ENCODE peak calls at places on chromosomes 6 and 20, in eight cellular contexts. J is HCT116, Z is GM23338, O is A549, H is GM12878, A is HL-60, F is HepG2, G is Panc1. D is an unnamed sample.

GRCh38 chr20:25252686-25253421 is 5.0 kb downstream of the PYGB start:
- DNase-seq in A (no peak), O (no peak), Z (no peak), F (no peak), J (no peak), G (no peak), H (no peak), D (peak)

GRCh38 chr20:9981834-9982233 is 53.0 kb upstream of the ANKEF1 start:
- DNase-seq in Z (no peak), J (no peak), O (no peak), F (no peak), A (no peak), G (no peak), H (no peak), D (no peak)

GRCh38 chr20:23242556-23243180 is 107.9 kb upstream of the NXT1 start:
- DNase-seq in A (no peak), G (no peak), J (no peak), F (no peak), H (no peak), O (no peak), Z (no peak), D (no peak)

GRCh38 chr6:5752282-5752681 is 254.4 kb downstream of the NRN1 start:
- DNase-seq in A (no peak), G (no peak), F (no peak), H (no peak), J (no peak), O (no peak), Z (peak), D (no peak)

GRCh38 chr6:170516783-170517616 is 36.1 kb downstream of the PSMB1 start:
- DNase-seq in F (peak), H (no peak), G (peak), Z (peak), A (peak), J (peak), O (peak), D (peak)

GRCh38 chr6:3456794-3457709 is at the start of gene SLC22A23:
- DNase-seq in O (peak), H (no peak), F (peak), A (peak), J (peak), Z (peak), G (no peak), D (peak)

GRCh38 chr6:128310061-128310460 is 210.3 kb downstream of the PTPRK start:
- DNase-seq in H (no peak), G (no peak), O (no peak), Z (no peak), F (no peak), A (no peak), J (no peak), D (no peak)

GRCh38 chr20:46814366-46815232 is 80.0 kb upstream of the EYA2 start:
- DNase-seq in A (no peak), F (peak), J (peak), G (peak), H (no peak), Z (peak), O (peak), D (no peak)

GRCh38 chr20:24492031-24492607 is 22.7 kb downstream of the SYNDIG1 start:
- DNase-seq in A (no peak), J (no peak), F (peak), H (no peak), O (peak), G (no peak), Z (peak), D (no peak)

GRCh38 chr6:19210849-19211590 is 626.1 kb upstream of the ID4 start:
- DNase-seq in F (peak), G (no peak), O (peak), Z (peak), J (no peak), H (no peak), A (peak), D (peak)

GRCh38 chr20:41180599-41181333 is 43.4 kb downstream of the PLCG1 start:
- DNase-seq in F (peak), Z (no peak), A (no peak), J (no peak), G (no peak), O (no peak), H (no peak), D (no peak)

GRCh38 chr6:142406131-142406530 is 104.3 kb downstream of the ADGRG6 start:
- DNase-seq in A (no peak), H (no peak), J (no peak), F (peak), G (no peak), O (no peak), Z (no peak), D (no peak)

GRCh38 chr20:48787861-48788375 is 39.9 kb downstream of the PREX1 start:
- DNase-seq in A (peak), G (no peak), F (peak), O (peak), H (no peak), Z (no peak), J (no peak), D (no peak)

DNA sequence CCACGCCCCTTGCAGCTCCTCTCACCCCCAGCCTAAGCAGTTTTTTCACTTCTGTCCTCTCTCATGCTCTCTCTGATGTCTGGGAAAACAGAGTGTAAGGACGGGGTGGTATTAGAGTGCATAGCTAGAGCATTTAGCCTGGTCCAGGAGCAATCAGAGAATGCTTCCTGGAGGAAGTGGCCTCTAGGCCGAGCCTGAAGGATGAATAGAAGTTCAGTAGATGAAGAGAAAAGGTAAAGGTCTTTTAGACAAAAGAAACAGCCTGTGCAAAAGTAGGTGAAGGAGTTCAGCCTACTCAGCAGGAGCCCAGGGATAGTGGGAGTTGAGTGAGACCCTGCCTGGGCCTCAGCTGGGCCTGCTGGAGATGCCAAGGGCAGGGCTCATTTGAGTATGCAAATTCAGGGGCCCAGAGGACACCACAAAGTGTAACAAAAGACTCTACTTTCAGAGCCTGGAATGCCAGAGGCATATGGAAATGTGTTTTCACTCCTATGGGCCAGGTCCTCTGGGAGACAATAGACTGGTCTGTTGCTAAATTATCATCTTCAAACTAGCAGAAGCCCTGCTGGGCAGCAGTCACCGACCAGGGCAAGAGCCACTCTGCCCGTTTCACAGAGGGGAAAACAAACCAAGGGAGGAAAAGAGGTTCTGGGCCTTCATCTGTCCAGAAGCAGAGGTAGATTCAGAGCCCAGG is 19.7 kb upstream of the TM9SF4 start:
- DNase-seq in H (no peak), A (no peak), G (no peak), Z (peak), O (no peak), J (no peak), F (no peak), D (no peak)
- TF ChIP-seq REST in H (no peak), A (no peak), G (no peak), Z (no peak), O (no peak), J (no peak), F (no peak), D (no peak)

GRCh38 chr6:14129572-14129971 is 12.0 kb downstream of the CD83 start:
- DNase-seq in G (no peak), A (peak), F (peak), Z (peak), J (peak), H (no peak), O (peak), D (peak)

GRCh38 chr6:14130431-14131075 is 13.0 kb downstream of the CD83 start:
- DNase-seq in O (no peak), Z (no peak), G (no peak), H (no peak), J (no peak), F (no peak), A (no peak), D (no peak)

GRCh38 chr6:14125346-14125745 is 7.8 kb downstream of the CD83 start:
- DNase-seq in A (no peak), J (no peak), Z (no peak), G (no peak), O (no peak), H (no peak), F (no peak), D (no peak)

GRCh38 chr6:14126250-14126649 is 8.7 kb downstream of the CD83 start:
- DNase-seq in H (no peak), O (no peak), A (no peak), G (no peak), Z (no peak), J (no peak), F (no peak), D (no peak)

GRCh38 chr6:14128017-14128416 is 10.4 kb downstream of the CD83 start:
- DNase-seq in A (no peak), F (no peak), O (no peak), H (no peak), Z (no peak), J (no peak), G (no peak), D (no peak)
- TF ChIP-seq REST in A (no peak), F (no peak), O (no peak), H (no peak), Z (no peak), J (no peak), G (no peak), D (no peak)

GRCh38 chr6:1164600-1164999 is 147.3 kb upstream of the FOXQ1 start:
- DNase-seq in J (no peak), Z (no peak), G (no peak), O (no peak), A (no peak), F (peak), H (no peak), D (no peak)
- TF ChIP-seq REST in J (no peak), Z (no peak), G (no peak), O (no peak), A (no peak), F (no peak), H (no peak), D (no peak)

DNA sequence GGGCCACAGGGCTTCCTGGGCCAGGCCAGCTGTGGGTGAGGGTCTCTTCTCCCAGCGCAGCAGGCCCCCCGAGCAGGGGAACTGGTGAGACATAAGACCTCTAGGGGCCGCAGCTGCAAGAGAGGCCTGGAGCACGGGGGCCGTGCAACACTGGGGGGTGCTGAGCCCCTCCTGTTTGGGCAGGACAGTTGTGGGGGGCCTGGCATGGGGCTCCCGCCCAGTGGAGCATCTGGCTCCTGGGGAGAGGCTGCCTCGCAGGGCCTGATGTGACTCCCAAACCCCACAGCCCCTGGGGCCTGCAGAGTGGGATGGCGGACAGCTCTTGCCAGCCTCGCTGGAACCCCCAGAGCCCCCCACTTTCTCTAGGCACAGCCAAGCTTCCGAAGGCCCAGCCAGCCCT is 16.9 kb upstream of the GATA5 start:
- DNase-seq in J (no peak), G (no peak), A (no peak), F (no peak), H (no peak), O (no peak), Z (no peak), D (no peak)
- TF ChIP-seq REST in J (no peak), G (no peak), A (no peak), F (no peak), H (no peak), O (no peak), Z (no peak), D (no peak)

DNA sequence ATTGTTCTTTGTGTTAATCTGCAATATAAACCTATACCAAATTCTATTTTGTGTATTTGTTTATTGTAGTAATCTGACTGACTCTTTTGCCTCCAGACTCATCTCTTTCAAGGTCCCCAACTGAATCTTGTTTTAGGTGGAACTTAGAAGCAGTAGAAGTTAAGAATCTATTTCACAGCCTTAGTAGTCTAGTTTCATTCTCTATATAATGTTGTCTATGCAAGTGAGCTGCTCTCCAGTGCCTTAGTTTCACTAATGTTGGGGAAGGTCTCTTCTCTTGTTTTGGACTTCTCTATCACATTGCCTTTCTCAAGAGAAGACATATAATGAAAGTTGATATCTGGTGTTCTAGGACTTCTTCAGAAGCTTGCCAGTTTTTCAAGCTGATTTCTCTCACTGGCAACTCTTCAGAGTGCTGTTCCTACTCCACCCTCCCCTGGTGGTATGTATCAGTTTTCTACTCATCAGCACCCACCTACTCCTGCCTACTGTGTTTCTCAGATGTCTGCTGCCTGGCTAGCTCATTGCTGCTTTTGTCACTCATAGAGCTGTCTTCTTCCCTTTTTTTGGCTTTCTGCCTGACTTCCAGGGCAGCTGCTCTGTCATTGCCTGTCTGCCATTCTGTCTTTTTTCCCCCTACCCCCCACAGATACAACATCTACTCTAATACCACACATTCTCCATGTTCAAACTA is 82.1 kb downstream of the PTPRA start:
- DNase-seq in H (no peak), Z (no peak), J (no peak), F (no peak), O (no peak), A (peak), G (no peak), D (no peak)
- TF ChIP-seq REST in H (no peak), Z (no peak), J (no peak), F (no peak), O (no peak), A (no peak), G (no peak), D (no peak)

GRCh38 chr6:116866281-116866871 is 10.7 kb upstream of the RFX6 start:
- DNase-seq in O (no peak), J (no peak), H (peak), Z (peak), F (no peak), G (no peak), A (no peak), D (no peak)
- TF ChIP-seq REST in O (no peak), J (no peak), H (no peak), Z (no peak), F (no peak), G (no peak), A (no peak), D (no peak)

GRCh38 chr6:35674594-35674993 is 14.1 kb downstream of the FKBP5 start:
- DNase-seq in Z (no peak), G (no peak), A (no peak), H (no peak), O (no peak), J (no peak), F (no peak), D (no peak)

GRCh38 chr6:35677456-35677855 is 11.3 kb downstream of the FKBP5 start:
- DNase-seq in O (no peak), F (no peak), Z (no peak), H (no peak), A (no peak), J (no peak), G (no peak), D (no peak)

GRCh38 chr6:35675871-35676459 is 12.8 kb downstream of the FKBP5 start:
- DNase-seq in Z (no peak), G (no peak), F (no peak), O (no peak), A (no peak), H (no peak), J (no peak), D (no peak)

GRCh38 chr6:35669441-35669776 is 19.3 kb downstream of the FKBP5 start:
- DNase-seq in J (no peak), O (no peak), G (no peak), F (no peak), A (no peak), Z (no peak), H (no peak), D (no peak)

DNA sequence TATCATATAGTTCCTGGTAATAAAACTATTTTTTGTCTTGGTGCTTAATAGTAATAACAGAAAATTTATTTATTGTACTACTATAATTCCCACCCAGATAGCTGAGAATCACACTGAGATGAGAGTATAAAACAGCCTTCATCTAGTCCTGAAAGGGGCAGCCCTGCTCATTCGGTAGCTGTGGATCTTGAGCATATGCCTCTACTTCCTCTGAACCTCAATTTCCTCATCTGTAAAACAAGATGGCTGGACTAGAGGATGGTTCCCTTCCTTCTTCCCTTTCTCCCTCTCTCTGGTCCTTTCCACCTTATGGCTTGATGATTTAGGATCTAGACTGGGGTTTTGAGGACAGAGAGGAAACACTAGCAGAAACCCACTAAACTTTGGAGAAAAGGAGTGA is 15.0 kb downstream of the FKBP5 start:
- DNase-seq in F (no peak), O (no peak), Z (no peak), A (peak), J (no peak), G (no peak), H (no peak), D (no peak)
- TF ChIP-seq REST in F (no peak), O (no peak), Z (no peak), A (no peak), J (no peak), G (no peak), H (no peak), D (no peak)